ENCODE peak calls at places on chromosomes 13 and 19, in eight cellular contexts. X is Panc1; H is Calu3; M is CD8-positive, alpha-beta T cell; B is GM12864; V is foreskin fibroblast; Y is mucosa of descending colon; L is AG04450. R is an unnamed sample.

GRCh38 chr13:37934339-37935191 is 65.0 kb upstream of the TRPC4 start:
- DNase-seq in L (no peak), V (no peak), Y (no peak), X (no peak), H (no peak), M (no peak), B (no peak), R (no peak)

GRCh38 chr19:33397536-33398360 is 24.2 kb downstream of the CEBPG start:
- DNase-seq in B (no peak), Y (peak; percentile 15), H (no peak), V (no peak), M (no peak), L (no peak), X (no peak), R (peak; percentile 56)

GRCh38 chr19:44800461-44800860 is 8.4 kb upstream of the BCAM start:
- DNase-seq in M (peak; percentile 72), L (peak; percentile 33), V (peak; percentile 44), X (no peak), B (peak; percentile 44), Y (peak; percentile 89), H (peak; percentile 96), R (peak; percentile 97)

GRCh38 chr19:18710186-18710585 is 26.7 kb downstream of the CRTC1 start:
- DNase-seq in L (no peak), B (no peak), X (no peak), M (no peak), H (no peak), Y (no peak), V (no peak), R (no peak)

GRCh38 chr13:76769238-76769859 is 116.9 kb downstream of the KCTD12 start:
- DNase-seq in L (no peak), M (no peak), Y (no peak), V (no peak), X (no peak), H (no peak), B (no peak), R (no peak)

GRCh38 chr13:35891973-35892441 is 239.2 kb downstream of the DCLK1 start:
- DNase-seq in H (peak; percentile 3), L (no peak), Y (no peak), V (no peak), M (no peak), B (no peak), X (peak; percentile 5), R (no peak)

GRCh38 chr13:23985846-23986245 is 88.5 kb upstream of the C1QTNF9B start:
- DNase-seq in H (no peak), L (no peak), M (no peak), V (no peak), B (no peak), X (no peak), Y (no peak), R (no peak)

GRCh38 chr13:46386996-46387851 is at the start of gene RUBCNL:
- DNase-seq in L (no peak), X (no peak), B (no peak), V (no peak), M (no peak), H (peak; percentile 33), Y (peak; percentile 85), R (peak; percentile 82)

GRCh38 chr13:24008679-24009078 is 111.4 kb upstream of the C1QTNF9B start:
- DNase-seq in Y (no peak), B (no peak), L (no peak), X (no peak), H (no peak), V (no peak), M (no peak), R (no peak)

GRCh38 chr19:57389730-57390598 is at the start of gene ZNF548:
- DNase-seq in M (peak; percentile 95), V (peak; percentile 98), H (peak; percentile 96), B (peak; percentile 96), Y (peak; percentile 92), L (peak; percentile 99), X (peak; percentile 94), R (peak; percentile 97)
- TF ChIP-seq CTCF in M (no peak), V (no peak), H (no peak), B (peak; percentile 21), Y (no peak), L (peak; percentile 31), X (peak; percentile 22), R (no peak)

GRCh38 chr19:17607936-17608335 is 52.5 kb downstream of the COLGALT1 start:
- DNase-seq in B (no peak), L (no peak), H (no peak), Y (no peak), V (no peak), M (no peak), X (no peak), R (no peak)

GRCh38 chr19:17604372-17605025 is 49.0 kb downstream of the COLGALT1 start:
- DNase-seq in H (no peak), L (no peak), Y (no peak), X (no peak), B (no peak), M (no peak), V (no peak), R (no peak)

GRCh38 chr19:17605117-17605516 is 49.7 kb downstream of the COLGALT1 start:
- DNase-seq in Y (no peak), V (no peak), L (no peak), M (no peak), X (no peak), H (no peak), B (no peak), R (no peak)

GRCh38 chr19:17606786-17607185 is 51.3 kb downstream of the COLGALT1 start:
- DNase-seq in V (no peak), H (no peak), L (no peak), X (no peak), M (no peak), B (no peak), Y (no peak), R (no peak)

DNA sequence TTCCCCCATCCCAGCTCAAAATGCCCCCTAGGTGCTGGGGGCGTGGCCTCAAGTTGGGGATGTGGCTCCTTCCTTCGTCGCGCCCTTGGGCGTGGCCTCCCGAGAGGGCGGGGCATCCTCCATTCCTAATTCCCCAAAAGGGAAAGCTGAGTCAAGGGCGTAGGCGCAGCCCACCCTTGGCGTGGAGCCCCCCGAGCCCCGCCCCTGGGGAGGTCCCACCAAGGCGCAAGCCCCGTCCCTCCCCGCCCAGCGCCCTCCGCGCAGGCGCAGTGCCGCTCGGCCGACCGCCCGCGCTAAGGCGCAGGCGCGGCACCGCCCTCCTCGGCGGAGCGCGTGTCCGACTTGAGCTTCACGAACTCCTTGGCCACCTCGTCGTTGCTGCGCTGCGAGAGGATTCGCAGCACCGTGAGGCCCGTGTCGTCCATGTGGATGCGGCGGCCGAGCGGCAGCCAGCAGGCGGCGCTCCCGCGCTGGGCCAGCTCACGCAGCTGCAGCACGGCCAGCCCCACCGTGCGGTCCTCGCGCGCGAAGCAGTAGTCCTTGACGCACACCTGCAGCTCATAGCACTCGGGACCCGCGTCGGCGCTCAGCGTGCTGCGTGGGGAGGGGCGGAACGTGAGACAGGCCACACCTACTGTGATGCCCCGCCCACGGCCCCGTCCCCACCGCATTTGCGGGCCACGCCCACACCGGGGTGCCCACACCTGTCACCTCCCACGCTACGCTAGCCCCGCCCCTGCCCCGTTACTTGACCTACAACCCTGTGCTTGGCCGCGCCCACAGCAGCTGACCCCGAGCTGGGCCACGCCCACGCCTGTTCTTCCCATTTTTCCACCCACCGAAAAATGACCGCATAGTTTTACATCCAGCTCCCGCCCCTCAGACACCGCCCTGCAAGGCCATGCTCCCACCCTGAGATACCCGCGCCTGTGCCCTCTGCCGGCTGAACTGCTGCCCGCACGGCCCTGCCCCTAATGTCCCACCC is 50.6 kb downstream of the COLGALT1 start:
- DNase-seq in Y (peak; percentile 77), L (no peak), V (peak; percentile 70), X (peak; percentile 69), B (peak; percentile 76), H (peak; percentile 86), M (peak; percentile 67), R (peak; percentile 90)
- TF ChIP-seq CTCF in Y (no peak), L (peak; percentile 37), V (peak; percentile 48), X (peak; percentile 67), B (peak; percentile 71), H (peak; percentile 12), M (peak; percentile 75), R (peak; percentile 68)

GRCh38 chr19:48169974-48170803 is at the start of the genes LIG1 and ZSWIM9:
- DNase-seq in X (peak; percentile 41), V (peak; percentile 93), Y (peak; percentile 95), L (peak; percentile 93), M (peak; percentile 82), H (peak; percentile 98), B (peak; percentile 55), R (peak; percentile 92)
- TF ChIP-seq CTCF in X (no peak), V (peak; percentile 5), Y (peak; percentile 17), L (peak; percentile 4), M (peak; percentile 25), H (no peak), B (no peak), R (no peak)

GRCh38 chr13:25085125-25085742 is 10.7 kb upstream of the PABPC3 start:
- DNase-seq in H (peak; percentile 46), B (peak; percentile 19), X (peak; percentile 2), V (peak; percentile 12), L (no peak), Y (no peak), M (no peak), R (peak; percentile 36)

GRCh38 chr13:25088562-25089221 is 7.2 kb upstream of the PABPC3 start:
- DNase-seq in M (no peak), L (no peak), Y (no peak), B (no peak), X (no peak), H (no peak), V (no peak), R (no peak)

GRCh38 chr13:25080773-25081172 is 15.2 kb upstream of the PABPC3 start:
- DNase-seq in X (no peak), L (no peak), M (no peak), B (no peak), Y (no peak), H (no peak), V (no peak), R (no peak)

DNA sequence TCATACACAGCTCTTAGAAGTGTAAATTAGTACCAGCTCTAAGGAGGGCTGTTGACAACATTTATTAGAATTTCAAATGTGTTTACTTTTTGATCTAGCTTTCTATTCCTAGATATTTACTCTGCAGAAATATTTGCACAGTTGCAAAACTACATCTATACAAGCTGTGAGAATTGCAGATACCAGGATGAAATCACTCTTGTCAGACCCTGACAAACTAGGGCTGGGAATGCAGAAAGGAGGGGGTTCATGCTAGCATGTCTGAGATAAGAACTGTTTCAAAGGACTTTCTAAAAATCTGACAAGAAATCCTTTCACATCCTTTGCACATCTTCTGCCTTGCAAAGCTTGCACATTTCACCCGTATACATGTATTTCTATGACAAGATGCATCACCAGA is 11.8 kb upstream of the PABPC3 start:
- DNase-seq in H (no peak), M (no peak), Y (no peak), X (no peak), B (no peak), L (no peak), V (no peak), R (no peak)
- TF ChIP-seq CTCF in H (no peak), M (no peak), Y (no peak), X (no peak), B (no peak), L (no peak), V (no peak), R (no peak)

R was measured in nephron progenitor cell.